ENCODE peak calls at places on chromosomes 3 and 15, in eight cellular contexts. P is IMR-90; O is hepatocyte; Y is colonic mucosa; N is PC-9; C is CD8-positive, alpha-beta T cell; E is GM23338; W is heart right ventricle. S is an unnamed sample.

GRCh38 chr15:65392368-65392767 is 14.6 kb upstream of the IGDCC3 start:
- DNase-seq in C (no peak), P (no peak), E (no peak), Y (no peak), W (no peak), O (no peak), N (no peak), S (no peak)

GRCh38 chr3:145145461-145145860 is 1015.5 kb downstream of the PLOD2 start:
- DNase-seq in N (no peak), W (no peak), O (no peak), E (no peak), C (no peak), Y (no peak), P (no peak), S (no peak)

GRCh38 chr15:62060896-62061280 is 641 bp upstream of the VPS13C start:
- DNase-seq in E (no peak), O (no peak), C (no peak), N (no peak), P (no peak), Y (no peak), W (no peak), S (no peak)

GRCh38 chr3:45509038-45509767 is 85.3 kb upstream of the LIMD1 start:
- DNase-seq in P (peak; percentile 99), O (peak; percentile 36), Y (no peak), C (no peak), W (no peak), E (peak; percentile 72), N (no peak), S (no peak)

GRCh38 chr3:73036694-73037368 is 24.6 kb upstream of the EBLN2 start:
- DNase-seq in N (no peak), C (no peak), O (no peak), E (no peak), Y (no peak), P (no peak), W (no peak), S (no peak)

GRCh38 chr15:65323071-65323511 is 18.6 kb downstream of the RNU5B-1 start:
- DNase-seq in E (no peak), O (peak; percentile 76), P (peak; percentile 24), C (no peak), W (peak; percentile 79), N (no peak), Y (no peak), S (no peak)

GRCh38 chr3:76222115-76222652 is 436.8 kb upstream of the ZNF717 start:
- DNase-seq in O (peak; percentile 68), W (no peak), P (no peak), Y (no peak), N (no peak), C (no peak), E (no peak), S (no peak)

GRCh38 chr15:45943255-45943654 is 308.4 kb downstream of the SQOR start:
- DNase-seq in Y (no peak), O (peak; percentile 32), P (no peak), W (no peak), N (no peak), E (no peak), C (no peak), S (no peak)

GRCh38 chr3:16262195-16262594 is 2.5 kb downstream of the DPH3 start:
- DNase-seq in P (no peak), N (no peak), Y (no peak), O (no peak), E (no peak), C (no peak), W (no peak), S (no peak)

GRCh38 chr3:179035232-179035631 is 36.4 kb downstream of the ZMAT3 start:
- DNase-seq in P (no peak), O (no peak), E (no peak), Y (no peak), W (no peak), C (no peak), N (no peak), S (no peak)

GRCh38 chr3:173891272-173892100 is 493.9 kb downstream of the NLGN1 start:
- DNase-seq in Y (no peak), E (no peak), W (no peak), N (no peak), P (no peak), C (no peak), O (no peak), S (no peak)

GRCh38 chr3:36736327-36736726 is 28.0 kb downstream of the DCLK3 start:
- DNase-seq in Y (no peak), P (no peak), O (no peak), C (no peak), N (no peak), E (no peak), W (no peak), S (no peak)

GRCh38 chr3:39409514-39410136 is 3.1 kb downstream of the RPSA start:
- DNase-seq in W (no peak), N (no peak), Y (no peak), E (no peak), O (no peak), P (no peak), C (no peak), S (no peak)

GRCh38 chr3:130773371-130773770 is 26.7 kb upstream of the PIK3R4 start:
- DNase-seq in N (no peak), C (no peak), E (no peak), P (no peak), W (no peak), O (no peak), Y (no peak), S (no peak)

GRCh38 chr15:66387176-66388056 is 704 bp downstream of the MAP2K1 start:
- DNase-seq in Y (peak; percentile 61), W (peak; percentile 57), C (peak; percentile 74), P (peak; percentile 83), E (peak; percentile 62), O (peak; percentile 86), N (peak; percentile 40), S (peak; percentile 75)

GRCh38 chr3:100726706-100727105 is 17.4 kb downstream of the TFG start:
- DNase-seq in N (no peak), O (no peak), C (no peak), P (no peak), E (no peak), W (no peak), Y (no peak), S (no peak)

GRCh38 chr3:132695006-132695405 is 27.2 kb downstream of the NPHP3 start:
- DNase-seq in C (no peak), W (no peak), N (no peak), P (no peak), Y (no peak), E (no peak), O (no peak), S (no peak)

GRCh38 chr3:195825857-195826804 is 14.4 kb upstream of the MUC4 start:
- DNase-seq in C (no peak), N (no peak), O (no peak), Y (no peak), W (no peak), E (no peak), P (no peak), S (no peak)

GRCh38 chr3:150961949-150962348 is 10.6 kb downstream of the CLRN1 start:
- DNase-seq in N (no peak), C (no peak), O (no peak), W (no peak), P (no peak), E (no peak), Y (no peak), S (no peak)

GRCh38 chr15:42194502-42194901 is 13.6 kb downstream of the VPS39 start:
- DNase-seq in W (no peak), Y (no peak), O (peak; percentile 30), C (no peak), E (no peak), P (peak; percentile 62), N (peak; percentile 41), S (no peak)

GRCh38 chr3:187183210-187183862 is 13.9 kb upstream of the RTP1 start:
- DNase-seq in N (no peak), E (no peak), Y (no peak), C (no peak), O (no peak), P (no peak), W (no peak), S (no peak)

GRCh38 chr3:9791790-9792404 is 376 bp downstream of the TADA3 start:
- DNase-seq in C (no peak), E (no peak), Y (no peak), P (no peak), N (no peak), W (no peak), O (no peak), S (no peak)
- H3K4me1 ChIP-seq in C (peaks cover 44% of the 10 kb centered on the region), E (peaks cover 6% of the 10 kb centered on the region), Y (no peaks in the 10 kb centered on the region), P (peaks cover 9% of the 10 kb centered on the region), N (peaks cover 16% of the 10 kb centered on the region), W (peaks cover 35% of the 10 kb centered on the region), O (peaks cover 15% of the 10 kb centered on the region), S (peaks cover 32% of the 10 kb centered on the region)

GRCh38 chr3:12329063-12329462 is 40.2 kb downstream of the PPARG start:
- DNase-seq in E (no peak), Y (no peak), P (no peak), C (no peak), N (no peak), O (no peak), W (no peak), S (no peak)
- TF ChIP-seq CTCF in E (no peak), Y (no peak), P (no peak), C (no peak), N (peak; percentile 22), O (no peak), W (no peak), S (no peak)

DNA sequence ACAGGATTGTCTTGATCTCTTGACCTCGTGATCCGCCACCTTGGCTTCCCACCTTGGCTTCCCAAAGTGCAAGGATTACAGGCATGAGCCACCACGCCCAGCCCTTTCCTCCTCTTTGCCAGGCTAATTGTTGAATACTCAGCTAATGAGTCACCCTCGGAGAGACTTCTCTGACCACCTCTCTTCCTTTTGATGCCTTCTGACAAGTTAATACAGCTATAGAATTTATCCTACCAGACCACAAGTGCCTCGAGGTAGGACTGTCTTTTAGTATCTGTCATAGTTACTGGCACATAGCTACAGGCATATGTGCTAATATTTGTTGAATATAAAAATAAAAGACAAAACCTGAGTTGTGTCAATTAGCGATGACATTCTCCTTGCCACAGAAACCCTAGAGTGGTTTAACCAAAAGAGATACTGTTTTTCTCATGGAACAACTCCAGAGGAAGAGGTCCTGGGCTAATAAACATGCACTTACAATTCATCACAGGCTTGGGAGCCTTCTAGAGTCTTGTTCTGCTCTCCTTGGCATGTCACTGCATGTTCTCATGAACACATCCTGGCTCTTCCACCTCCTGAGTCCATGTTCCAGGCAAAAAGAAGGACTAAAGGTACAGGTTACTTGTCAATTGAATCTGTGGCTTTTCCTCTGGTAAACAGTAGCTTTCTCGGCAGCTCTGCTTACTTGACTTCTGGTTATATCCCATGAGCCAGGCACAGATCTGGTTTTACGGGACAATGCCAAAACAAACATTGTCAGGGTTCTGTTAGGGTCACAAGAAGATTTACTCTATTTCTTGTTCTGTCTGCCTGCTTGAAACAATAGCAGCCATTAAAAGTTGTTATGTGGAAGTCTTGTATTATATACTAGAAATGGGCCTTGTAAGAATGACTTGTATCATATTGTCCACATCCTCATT is 332.3 kb downstream of the THSD4 start:
- DNase-seq in W (no peak), N (peak; percentile 92), O (no peak), Y (no peak), P (peak; percentile 36), E (no peak), C (no peak), S (no peak)
- H3K4me1 ChIP-seq in W (peaks cover 55% of the 10 kb centered on the region), N (peaks cover 52% of the 10 kb centered on the region), O (peaks cover 3% of the 10 kb centered on the region), Y (peaks cover 5% of the 10 kb centered on the region), P (peaks cover 17% of the 10 kb centered on the region), E (peaks cover 12% of the 10 kb centered on the region), C (no peaks in the 10 kb centered on the region), S (peaks cover 22% of the 10 kb centered on the region)

DNA sequence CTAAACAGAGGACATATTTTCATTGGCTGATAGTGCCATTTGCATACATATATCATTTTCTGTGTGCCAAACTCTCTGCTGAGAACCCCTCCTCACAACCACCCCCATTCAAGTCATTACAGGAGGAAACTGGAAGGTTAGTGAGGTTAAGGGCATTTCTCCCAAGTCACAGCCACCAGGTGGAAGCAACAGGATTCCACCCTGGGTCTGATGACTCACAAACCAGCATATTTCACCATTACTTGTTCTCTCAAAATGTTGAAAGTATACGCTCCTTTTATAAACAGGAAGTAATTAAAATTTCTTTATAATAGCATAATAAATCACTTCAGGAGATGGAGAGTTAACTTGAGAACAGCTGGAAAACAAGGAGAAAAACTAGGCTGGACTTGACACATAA is 398.6 kb upstream of the WNT5A start:
- DNase-seq in O (peak; percentile 28), W (no peak), E (peak; percentile 52), N (peak; percentile 93), P (peak; percentile 82), Y (no peak), C (no peak), S (no peak)
- TF ChIP-seq CTCF in O (peak; percentile 15), W (no peak), E (peak; percentile 41), N (peak; percentile 19), P (peak; percentile 28), Y (no peak), C (no peak), S (no peak)